ENCODE peak calls at places on chromosome 22, in eight cellular contexts. One of them, this sample, is unnamed.

GRCh38 chr22:28978158-28978557 is 83.5 kb downstream of the C22orf31 start:
- DNase-seq in activated T-cell treated with anti-CD3 and anti-CD28 coated beads for 24 hours: no peak
- DNase-seq in H4: peak; percentile 7
- DNase-seq in lower leg skin: no peak
- DNase-seq in HCEC 1CT: peak; percentile 7
- DNase-seq in stimulated activated CD8-positive, alpha-beta memory T cell treated with anti-CD3 and anti-CD28 coated beads, Interleukin-12 subunit alpha, Interleukin-12 subunit beta, amount 100 ng/mL, for 4 hours: no peak
- DNase-seq in hepatic stellate cell: no peak
- DNase-seq in activated CD8-positive, alpha-beta memory T cell treated with anti-CD3 and anti-CD28 coated beads, Interleukin-2, amount 50 U/mL, for 4 hours: no peak
- DNase-seq in this sample: peak; percentile 37

GRCh38 chr22:19107730-19108074 is 14.5 kb downstream of the DGCR2 start:
- DNase-seq in HCEC 1CT: no peak
- DNase-seq in activated CD8-positive, alpha-beta memory T cell treated with anti-CD3 and anti-CD28 coated beads, Interleukin-2, amount 50 U/mL, for 4 hours: no peak
- DNase-seq in stimulated activated CD8-positive, alpha-beta memory T cell treated with anti-CD3 and anti-CD28 coated beads, Interleukin-12 subunit alpha, Interleukin-12 subunit beta, amount 100 ng/mL, for 4 hours: no peak
- DNase-seq in lower leg skin: no peak
- DNase-seq in H4: no peak
- DNase-seq in activated T-cell treated with anti-CD3 and anti-CD28 coated beads for 24 hours: no peak
- DNase-seq in hepatic stellate cell: no peak
- DNase-seq in this sample: no peak

GRCh38 chr22:17060126-17060525 is 24.7 kb upstream of the IL17RA start:
- DNase-seq in HCEC 1CT: no peak
- DNase-seq in activated T-cell treated with anti-CD3 and anti-CD28 coated beads for 24 hours: no peak
- DNase-seq in stimulated activated CD8-positive, alpha-beta memory T cell treated with anti-CD3 and anti-CD28 coated beads, Interleukin-12 subunit alpha, Interleukin-12 subunit beta, amount 100 ng/mL, for 4 hours: no peak
- DNase-seq in activated CD8-positive, alpha-beta memory T cell treated with anti-CD3 and anti-CD28 coated beads, Interleukin-2, amount 50 U/mL, for 4 hours: no peak
- DNase-seq in hepatic stellate cell: no peak
- DNase-seq in lower leg skin: no peak
- DNase-seq in H4: no peak
- DNase-seq in this sample: no peak

GRCh38 chr22:38327805-38328204 is 10.6 kb upstream of the CSNK1E start:
- DNase-seq in H4: peak; percentile 68
- DNase-seq in HCEC 1CT: peak; percentile 36
- DNase-seq in activated T-cell treated with anti-CD3 and anti-CD28 coated beads for 24 hours: no peak
- DNase-seq in lower leg skin: no peak
- DNase-seq in stimulated activated CD8-positive, alpha-beta memory T cell treated with anti-CD3 and anti-CD28 coated beads, Interleukin-12 subunit alpha, Interleukin-12 subunit beta, amount 100 ng/mL, for 4 hours: no peak
- DNase-seq in hepatic stellate cell: no peak
- DNase-seq in activated CD8-positive, alpha-beta memory T cell treated with anti-CD3 and anti-CD28 coated beads, Interleukin-2, amount 50 U/mL, for 4 hours: no peak
- DNase-seq in this sample: peak; percentile 89

GRCh38 chr22:42493393-42493792 is 26.2 kb downstream of the RRP7A start:
- DNase-seq in H4: no peak
- DNase-seq in activated CD8-positive, alpha-beta memory T cell treated with anti-CD3 and anti-CD28 coated beads, Interleukin-2, amount 50 U/mL, for 4 hours: no peak
- DNase-seq in stimulated activated CD8-positive, alpha-beta memory T cell treated with anti-CD3 and anti-CD28 coated beads, Interleukin-12 subunit alpha, Interleukin-12 subunit beta, amount 100 ng/mL, for 4 hours: no peak
- DNase-seq in activated T-cell treated with anti-CD3 and anti-CD28 coated beads for 24 hours: no peak
- DNase-seq in HCEC 1CT: no peak
- DNase-seq in lower leg skin: no peak
- DNase-seq in hepatic stellate cell: no peak
- DNase-seq in this sample: no peak

GRCh38 chr22:42189761-42190160 is 59.2 kb upstream of the CYP2D6 start:
- DNase-seq in stimulated activated CD8-positive, alpha-beta memory T cell treated with anti-CD3 and anti-CD28 coated beads, Interleukin-12 subunit alpha, Interleukin-12 subunit beta, amount 100 ng/mL, for 4 hours: no peak
- DNase-seq in activated T-cell treated with anti-CD3 and anti-CD28 coated beads for 24 hours: no peak
- DNase-seq in hepatic stellate cell: no peak
- DNase-seq in HCEC 1CT: no peak
- DNase-seq in H4: no peak
- DNase-seq in lower leg skin: no peak
- DNase-seq in activated CD8-positive, alpha-beta memory T cell treated with anti-CD3 and anti-CD28 coated beads, Interleukin-2, amount 50 U/mL, for 4 hours: no peak
- DNase-seq in this sample: no peak

GRCh38 chr22:49800408-49801238 is 27.1 kb downstream of the BRD1 start:
- DNase-seq in activated T-cell treated with anti-CD3 and anti-CD28 coated beads for 24 hours: no peak
- DNase-seq in H4: no peak
- DNase-seq in lower leg skin: no peak
- DNase-seq in activated CD8-positive, alpha-beta memory T cell treated with anti-CD3 and anti-CD28 coated beads, Interleukin-2, amount 50 U/mL, for 4 hours: no peak
- DNase-seq in stimulated activated CD8-positive, alpha-beta memory T cell treated with anti-CD3 and anti-CD28 coated beads, Interleukin-12 subunit alpha, Interleukin-12 subunit beta, amount 100 ng/mL, for 4 hours: no peak
- DNase-seq in hepatic stellate cell: no peak
- DNase-seq in HCEC 1CT: no peak
- DNase-seq in this sample: no peak

GRCh38 chr22:39383841-39384625 is 15.5 kb upstream of the TAB1 start:
- DNase-seq in stimulated activated CD8-positive, alpha-beta memory T cell treated with anti-CD3 and anti-CD28 coated beads, Interleukin-12 subunit alpha, Interleukin-12 subunit beta, amount 100 ng/mL, for 4 hours: no peak
- DNase-seq in lower leg skin: no peak
- DNase-seq in HCEC 1CT: no peak
- DNase-seq in activated CD8-positive, alpha-beta memory T cell treated with anti-CD3 and anti-CD28 coated beads, Interleukin-2, amount 50 U/mL, for 4 hours: no peak
- DNase-seq in activated T-cell treated with anti-CD3 and anti-CD28 coated beads for 24 hours: no peak
- DNase-seq in hepatic stellate cell: peak; percentile 60
- DNase-seq in H4: no peak
- DNase-seq in this sample: peak; percentile 78

GRCh38 chr22:42926034-42926433 is 69.0 kb upstream of the ARFGAP3 start:
- DNase-seq in H4: no peak
- DNase-seq in stimulated activated CD8-positive, alpha-beta memory T cell treated with anti-CD3 and anti-CD28 coated beads, Interleukin-12 subunit alpha, Interleukin-12 subunit beta, amount 100 ng/mL, for 4 hours: no peak
- DNase-seq in HCEC 1CT: no peak
- DNase-seq in lower leg skin: no peak
- DNase-seq in activated T-cell treated with anti-CD3 and anti-CD28 coated beads for 24 hours: no peak
- DNase-seq in activated CD8-positive, alpha-beta memory T cell treated with anti-CD3 and anti-CD28 coated beads, Interleukin-2, amount 50 U/mL, for 4 hours: no peak
- DNase-seq in hepatic stellate cell: no peak
- DNase-seq in this sample: peak; percentile 32

GRCh38 chr22:35728639-35729308 is 11.1 kb downstream of the APOL5 start:
- DNase-seq in hepatic stellate cell: no peak
- DNase-seq in stimulated activated CD8-positive, alpha-beta memory T cell treated with anti-CD3 and anti-CD28 coated beads, Interleukin-12 subunit alpha, Interleukin-12 subunit beta, amount 100 ng/mL, for 4 hours: no peak
- DNase-seq in activated CD8-positive, alpha-beta memory T cell treated with anti-CD3 and anti-CD28 coated beads, Interleukin-2, amount 50 U/mL, for 4 hours: no peak
- DNase-seq in activated T-cell treated with anti-CD3 and anti-CD28 coated beads for 24 hours: no peak
- DNase-seq in HCEC 1CT: no peak
- DNase-seq in H4: no peak
- DNase-seq in lower leg skin: no peak
- DNase-seq in this sample: no peak

GRCh38 chr22:39614442-39614841 is 43.9 kb downstream of the CACNA1I start:
- DNase-seq in HCEC 1CT: no peak
- DNase-seq in activated CD8-positive, alpha-beta memory T cell treated with anti-CD3 and anti-CD28 coated beads, Interleukin-2, amount 50 U/mL, for 4 hours: no peak
- DNase-seq in H4: no peak
- DNase-seq in lower leg skin: no peak
- DNase-seq in activated T-cell treated with anti-CD3 and anti-CD28 coated beads for 24 hours: no peak
- DNase-seq in hepatic stellate cell: no peak
- DNase-seq in stimulated activated CD8-positive, alpha-beta memory T cell treated with anti-CD3 and anti-CD28 coated beads, Interleukin-12 subunit alpha, Interleukin-12 subunit beta, amount 100 ng/mL, for 4 hours: no peak
- DNase-seq in this sample: no peak

GRCh38 chr22:22702159-22702873 is 57.9 kb downstream of the GGTLC2 start:
- DNase-seq in activated T-cell treated with anti-CD3 and anti-CD28 coated beads for 24 hours: no peak
- DNase-seq in stimulated activated CD8-positive, alpha-beta memory T cell treated with anti-CD3 and anti-CD28 coated beads, Interleukin-12 subunit alpha, Interleukin-12 subunit beta, amount 100 ng/mL, for 4 hours: no peak
- DNase-seq in HCEC 1CT: peak; percentile 2
- DNase-seq in lower leg skin: no peak
- DNase-seq in hepatic stellate cell: no peak
- DNase-seq in activated CD8-positive, alpha-beta memory T cell treated with anti-CD3 and anti-CD28 coated beads, Interleukin-2, amount 50 U/mL, for 4 hours: no peak
- DNase-seq in H4: no peak
- DNase-seq in this sample: no peak

GRCh38 chr22:31615481-31615840 is 46.6 kb downstream of the PISD start:
- DNase-seq in lower leg skin: no peak
- DNase-seq in activated CD8-positive, alpha-beta memory T cell treated with anti-CD3 and anti-CD28 coated beads, Interleukin-2, amount 50 U/mL, for 4 hours: no peak
- DNase-seq in H4: no peak
- DNase-seq in activated T-cell treated with anti-CD3 and anti-CD28 coated beads for 24 hours: no peak
- DNase-seq in hepatic stellate cell: no peak
- DNase-seq in HCEC 1CT: no peak
- DNase-seq in stimulated activated CD8-positive, alpha-beta memory T cell treated with anti-CD3 and anti-CD28 coated beads, Interleukin-12 subunit alpha, Interleukin-12 subunit beta, amount 100 ng/mL, for 4 hours: no peak
- DNase-seq in this sample: no peak

GRCh38 chr22:24516301-24516737 is 21.2 kb downstream of the UPB1 start:
- DNase-seq in HCEC 1CT: peak; percentile 79
- DNase-seq in H4: peak; percentile 34
- DNase-seq in hepatic stellate cell: peak; percentile 92
- DNase-seq in activated CD8-positive, alpha-beta memory T cell treated with anti-CD3 and anti-CD28 coated beads, Interleukin-2, amount 50 U/mL, for 4 hours: no peak
- DNase-seq in stimulated activated CD8-positive, alpha-beta memory T cell treated with anti-CD3 and anti-CD28 coated beads, Interleukin-12 subunit alpha, Interleukin-12 subunit beta, amount 100 ng/mL, for 4 hours: no peak
- DNase-seq in lower leg skin: no peak
- DNase-seq in activated T-cell treated with anti-CD3 and anti-CD28 coated beads for 24 hours: no peak
- DNase-seq in this sample: peak; percentile 95

GRCh38 chr22:35411112-35411511 is 11.2 kb downstream of the MCM5 start:
- DNase-seq in lower leg skin: no peak
- DNase-seq in HCEC 1CT: no peak
- DNase-seq in H4: no peak
- DNase-seq in hepatic stellate cell: no peak
- DNase-seq in activated T-cell treated with anti-CD3 and anti-CD28 coated beads for 24 hours: no peak
- DNase-seq in stimulated activated CD8-positive, alpha-beta memory T cell treated with anti-CD3 and anti-CD28 coated beads, Interleukin-12 subunit alpha, Interleukin-12 subunit beta, amount 100 ng/mL, for 4 hours: no peak
- DNase-seq in activated CD8-positive, alpha-beta memory T cell treated with anti-CD3 and anti-CD28 coated beads, Interleukin-2, amount 50 U/mL, for 4 hours: no peak
- DNase-seq in this sample: no peak

This sample was measured in EH.